ENCODE peak calls at places on chromosomes 13 and 19, in four cellular contexts. R is HFFc6; X is heart right ventricle; Q is activated CD4-positive, CD25-positive, alpha-beta regulatory T cell treated with anti-CD3 and anti-CD28 coated beads, Interleukin-2, amount 50 U/mL, for 16 hours. P is an unnamed sample.

GRCh38 chr19:17136026-17136425 is 60.4 kb downstream of the MYO9B start:
- DNase-seq in R (no peak), Q (no peak), X (no peak), P (no peak)

GRCh38 chr13:80529734-80530133 is 188.8 kb upstream of the SPRY2 start:
- DNase-seq in R (no peak), X (no peak), Q (no peak), P (no peak)

GRCh38 chr19:41691268-41691970 is 3.3 kb upstream of the CEACAM7 start:
- DNase-seq in X (no peak), Q (no peak), R (no peak), P (no peak)

GRCh38 chr13:53873558-53873957 is 844.9 kb downstream of the OLFM4 start:
- DNase-seq in X (no peak), Q (no peak), R (no peak), P (no peak)

GRCh38 chr19:23774156-23774971 is 15.7 kb upstream of the ZNF681 start:
- DNase-seq in Q (no peak), R (no peak), X (no peak), P (no peak)

GRCh38 chr19:33389574-33390119 is 16.1 kb downstream of the CEBPG start:
- DNase-seq in X (no peak), R (no peak), Q (no peak), P (no peak)

GRCh38 chr19:49689133-49690072 is at the start of gene ADM5:
- DNase-seq in R (no peak), X (no peak), Q (no peak), P (no peak)

GRCh38 chr13:110319774-110320509 is 12.9 kb downstream of the COL4A2 start:
- DNase-seq in R (peak), X (no peak), Q (no peak), P (no peak)

GRCh38 chr19:6258812-6259311 is 20.9 kb downstream of the MLLT1 start:
- DNase-seq in Q (no peak), R (no peak), X (no peak), P (no peak)

GRCh38 chr13:44399045-44399444 is 25.4 kb downstream of the SERP2 start:
- DNase-seq in X (no peak), R (no peak), Q (no peak), P (no peak)

GRCh38 chr19:15280915-15281683 is 48.9 kb upstream of the EPHX3 start:
- DNase-seq in Q (no peak), X (peak), R (peak), P (peak)

GRCh38 chr19:18173054-18173571 is 500 bp upstream of the IFI30 start:
- DNase-seq in Q (no peak), X (no peak), R (no peak), P (peak)

GRCh38 chr19:27851543-27852060 is 1361.3 kb downstream of the UQCRFS1 start:
- DNase-seq in X (no peak), R (no peak), Q (no peak), P (no peak)

GRCh38 chr19:6459356-6460098 is at the start of gene SLC25A23:
- DNase-seq in Q (no peak), X (peak), R (peak), P (peak)

P was measured in tibial artery.